ENCODE peak calls at places on chromosome 6, in nine cellular contexts. V is RWPE1, D is A549, E is right atrium auricular region, G is tibial nerve, Q is OCI-LY7, K is B cell, C is endothelial cell of umbilical vein, U is WTC11. O is an unnamed sample.

GRCh38 chr6:18545726-18546125 is 158.6 kb downstream of the RNF144B start:
- DNase-seq in Q (no peak), U (no peak), V (no peak), D (no peak), K (no peak), E (no peak), C (peak; percentile 48), G (no peak), O (no peak)

GRCh38 chr6:40116829-40117228 is 182.6 kb upstream of the MOCS1 start:
- DNase-seq in E (no peak), U (no peak), D (no peak), C (no peak), G (no peak), V (no peak), K (no peak), Q (no peak), O (no peak)

GRCh38 chr6:145406733-145407256 is 328.5 kb downstream of the EPM2A start:
- DNase-seq in E (no peak), Q (no peak), U (no peak), D (no peak), C (no peak), G (no peak), V (no peak), K (no peak), O (no peak)

GRCh38 chr6:117558818-117559217 is 43.5 kb downstream of the GOPC start:
- DNase-seq in U (no peak), Q (no peak), V (no peak), E (no peak), C (no peak), D (no peak), G (no peak), K (no peak), O (peak; percentile 82)

GRCh38 chr6:88843040-88843439 is 120.4 kb downstream of the RNGTT start:
- DNase-seq in Q (no peak), G (no peak), E (no peak), K (no peak), V (no peak), C (no peak), D (no peak), U (no peak), O (peak; percentile 45)

GRCh38 chr6:39855356-39855995 is 63.3 kb downstream of the DAAM2 start:
- DNase-seq in E (no peak), G (no peak), K (no peak), U (no peak), D (no peak), C (no peak), Q (no peak), V (no peak), O (no peak)

GRCh38 chr6:23510778-23511510 is 615.1 kb upstream of the NRSN1 start:
- DNase-seq in C (no peak), D (no peak), E (no peak), Q (no peak), G (no peak), K (no peak), U (no peak), V (no peak), O (no peak)

GRCh38 chr6:52262620-52263344 is 18.5 kb upstream of the IL17F start:
- DNase-seq in K (no peak), U (no peak), V (no peak), E (no peak), G (no peak), C (no peak), D (no peak), Q (no peak), O (no peak)

GRCh38 chr6:27951040-27951439 is 6.0 kb upstream of the OR2B6 start:
- DNase-seq in E (no peak), C (no peak), G (no peak), K (no peak), D (no peak), U (no peak), V (no peak), Q (no peak), O (no peak)

GRCh38 chr6:15435468-15435867 is 189.6 kb downstream of the JARID2 start:
- DNase-seq in U (no peak), E (no peak), D (no peak), K (no peak), V (no peak), G (no peak), C (peak; percentile 43), Q (no peak), O (no peak)

GRCh38 chr6:120141601-120142000 is 792.0 kb upstream of the MAN1A1 start:
- DNase-seq in E (no peak), Q (no peak), G (no peak), C (no peak), V (no peak), D (no peak), K (no peak), U (no peak), O (no peak)

GRCh38 chr6:120147218-120147871 is 797.8 kb upstream of the MAN1A1 start:
- DNase-seq in K (no peak), G (no peak), Q (peak; percentile 14), V (no peak), D (peak; percentile 1), U (peak; percentile 22), E (no peak), C (no peak), O (no peak)
- TF ChIP-seq CTCF in K (no peak), G (no peak), Q (peak; percentile 76), V (no peak), D (no peak), U (peak; percentile 29), E (no peak), C (no peak), O (peak; percentile 9)

GRCh38 chr6:45739058-45739457 is 276.6 kb downstream of the CLIC5 start:
- DNase-seq in U (no peak), E (no peak), C (no peak), Q (no peak), V (no peak), K (no peak), G (no peak), D (no peak), O (no peak)

GRCh38 chr6:45741437-45742166 is 274.1 kb downstream of the CLIC5 start:
- DNase-seq in E (no peak), D (no peak), C (no peak), U (no peak), Q (peak; percentile 19), V (no peak), K (peak; percentile 19), G (peak; percentile 21), O (no peak)

GRCh38 chr6:45737331-45738056 is 278.2 kb downstream of the CLIC5 start:
- DNase-seq in G (no peak), Q (no peak), U (no peak), K (no peak), E (no peak), D (no peak), V (no peak), C (no peak), O (no peak)

GRCh38 chr6:45738057-45738455 is 277.6 kb downstream of the CLIC5 start:
- DNase-seq in C (no peak), Q (no peak), V (no peak), K (no peak), G (no peak), D (no peak), E (no peak), U (no peak), O (no peak)

DNA sequence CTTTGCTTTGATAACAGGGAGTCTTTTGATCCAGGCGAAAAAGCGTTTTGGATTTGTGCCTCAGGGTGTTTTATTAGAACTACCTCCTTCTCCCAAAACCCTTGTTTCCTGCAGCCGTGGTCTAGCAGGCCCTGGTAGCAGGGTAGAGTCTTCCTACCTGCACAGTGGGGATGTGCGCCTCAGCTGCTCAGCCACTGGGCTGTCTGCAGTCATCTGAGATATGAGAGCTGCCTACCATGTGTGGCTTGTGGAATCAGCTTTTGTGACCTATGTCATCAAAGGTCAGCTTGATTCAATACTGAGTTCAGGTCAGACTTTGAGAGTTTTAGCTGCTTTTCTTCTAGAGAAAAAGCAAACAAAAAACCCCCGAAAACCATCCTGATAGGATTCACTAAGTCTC is 279.5 kb downstream of the CLIC5 start:
- DNase-seq in E (no peak), Q (no peak), C (no peak), G (no peak), U (no peak), D (no peak), K (no peak), V (no peak), O (no peak)
- TF ChIP-seq CTCF in E (no peak), Q (no peak), C (no peak), G (no peak), U (no peak), D (no peak), K (no peak), V (no peak), O (no peak)

DNA sequence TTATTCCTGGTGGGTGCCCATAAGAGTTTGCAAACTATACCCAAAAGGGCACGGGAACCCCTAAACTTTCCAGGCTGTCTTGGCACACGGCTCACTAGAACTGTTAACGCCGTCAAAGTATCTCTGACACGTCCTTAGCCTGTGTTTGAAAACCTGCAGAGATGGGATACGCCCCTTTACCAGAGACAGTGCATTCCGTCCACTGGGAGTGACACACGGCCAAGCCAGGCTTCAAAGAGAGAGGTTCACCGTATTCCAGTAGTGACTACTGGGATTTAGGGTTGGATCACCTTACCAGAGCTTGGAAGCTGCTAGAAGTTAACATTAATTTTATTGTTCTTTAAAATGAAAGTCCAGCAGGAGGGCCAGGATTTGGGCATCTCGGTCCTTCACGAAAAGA is 94.9 kb downstream of the THBS2 start:
- DNase-seq in U (no peak), K (no peak), Q (no peak), V (no peak), D (no peak), G (no peak), C (no peak), E (no peak), O (no peak)
- TF ChIP-seq CTCF in U (no peak), K (no peak), Q (no peak), V (no peak), D (no peak), G (no peak), C (no peak), E (no peak), O (no peak)

GRCh38 chr6:162123797-162124196 is 603.8 kb downstream of the PRKN start:
- DNase-seq in G (no peak), C (no peak), K (no peak), U (no peak), V (no peak), Q (peak; percentile 6), D (peak; percentile 9), E (no peak), O (no peak)
- TF ChIP-seq CTCF in G (no peak), C (no peak), K (no peak), U (peak; percentile 34), V (no peak), Q (peak; percentile 50), D (peak; percentile 7), E (no peak), O (peak; percentile 8)

GRCh38 chr6:76347539-76347938 is 275.1 kb upstream of the IMPG1 start:
- DNase-seq in G (no peak), D (no peak), U (no peak), Q (no peak), K (no peak), E (no peak), V (no peak), C (no peak), O (peak; percentile 20)

GRCh38 chr6:76351275-76351674 is 278.8 kb upstream of the IMPG1 start:
- DNase-seq in K (no peak), Q (no peak), E (no peak), D (peak; percentile 12), U (no peak), G (no peak), V (no peak), C (no peak), O (peak; percentile 53)
- TF ChIP-seq CTCF in K (no peak), Q (peak; percentile 46), E (no peak), D (no peak), U (peak; percentile 36), G (no peak), V (no peak), C (no peak), O (peak; percentile 32)

O was measured in MCF 10A.